ENCODE peak calls at places on chromosome 17, in nine cellular contexts. One of them, this sample, is unnamed.

GRCh38 chr17:45050680-45051059 is 762 bp downstream of the DCAKD start:
- DNase-seq in stimulated activated naive CD8-positive, alpha-beta T cell treated with anti-CD3 and anti-CD28 coated beads, Interleukin-15, Interleukin-2, amounts not matched to agents 100 U/mL and 50 U/mL, for 24 hours: peak
- DNase-seq in T-helper 1 cell: peak
- DNase-seq in mesothelial cell of epicardium: no peak
- DNase-seq in DMS79 treated with DMSO at 0.1 percent for 48 hours: peak
- DNase-seq in AG10803: no peak
- DNase-seq in CD8-positive, alpha-beta memory T cell: no peak
- DNase-seq in Right ventricle myocardium inferior: no peak
- DNase-seq in EL: peak
- DNase-seq in this sample: no peak

GRCh38 chr17:64240261-64240740 is 22.8 kb downstream of the TEX2 start:
- DNase-seq in Right ventricle myocardium inferior: peak
- DNase-seq in stimulated activated naive CD8-positive, alpha-beta T cell treated with anti-CD3 and anti-CD28 coated beads, Interleukin-15, Interleukin-2, amounts not matched to agents 100 U/mL and 50 U/mL, for 24 hours: no peak
- DNase-seq in DMS79 treated with DMSO at 0.1 percent for 48 hours: no peak
- DNase-seq in CD8-positive, alpha-beta memory T cell: no peak
- DNase-seq in AG10803: no peak
- DNase-seq in T-helper 1 cell: no peak
- DNase-seq in mesothelial cell of epicardium: no peak
- DNase-seq in EL: no peak
- DNase-seq in this sample: peak

GRCh38 chr17:50129303-50129945 is 536 bp downstream of the SAMD14 start:
- DNase-seq in stimulated activated naive CD8-positive, alpha-beta T cell treated with anti-CD3 and anti-CD28 coated beads, Interleukin-15, Interleukin-2, amounts not matched to agents 100 U/mL and 50 U/mL, for 24 hours: peak
- DNase-seq in Right ventricle myocardium inferior: peak
- DNase-seq in AG10803: peak
- DNase-seq in T-helper 1 cell: peak
- DNase-seq in DMS79 treated with DMSO at 0.1 percent for 48 hours: no peak
- DNase-seq in CD8-positive, alpha-beta memory T cell: peak
- DNase-seq in mesothelial cell of epicardium: no peak
- DNase-seq in EL: peak
- DNase-seq in this sample: no peak

GRCh38 chr17:40552806-40553693 is 12.2 kb downstream of the CCR7 start:
- DNase-seq in T-helper 1 cell: no peak
- DNase-seq in mesothelial cell of epicardium: no peak
- DNase-seq in CD8-positive, alpha-beta memory T cell: peak
- DNase-seq in stimulated activated naive CD8-positive, alpha-beta T cell treated with anti-CD3 and anti-CD28 coated beads, Interleukin-15, Interleukin-2, amounts not matched to agents 100 U/mL and 50 U/mL, for 24 hours: peak
- DNase-seq in EL: no peak
- DNase-seq in DMS79 treated with DMSO at 0.1 percent for 48 hours: no peak
- DNase-seq in AG10803: no peak
- DNase-seq in Right ventricle myocardium inferior: no peak
- DNase-seq in this sample: no peak

GRCh38 chr17:59105852-59106462 is 723 bp downstream of the TRIM37 start:
- DNase-seq in T-helper 1 cell: peak
- DNase-seq in Right ventricle myocardium inferior: peak
- DNase-seq in EL: peak
- DNase-seq in stimulated activated naive CD8-positive, alpha-beta T cell treated with anti-CD3 and anti-CD28 coated beads, Interleukin-15, Interleukin-2, amounts not matched to agents 100 U/mL and 50 U/mL, for 24 hours: peak
- DNase-seq in mesothelial cell of epicardium: peak
- DNase-seq in AG10803: peak
- DNase-seq in CD8-positive, alpha-beta memory T cell: peak
- DNase-seq in DMS79 treated with DMSO at 0.1 percent for 48 hours: peak
- DNase-seq in this sample: peak

GRCh38 chr17:9575381-9576072 is at the start of gene STX8:
- DNase-seq in AG10803: peak
- DNase-seq in T-helper 1 cell: peak
- DNase-seq in DMS79 treated with DMSO at 0.1 percent for 48 hours: peak
- DNase-seq in Right ventricle myocardium inferior: peak
- DNase-seq in CD8-positive, alpha-beta memory T cell: peak
- DNase-seq in mesothelial cell of epicardium: peak
- DNase-seq in stimulated activated naive CD8-positive, alpha-beta T cell treated with anti-CD3 and anti-CD28 coated beads, Interleukin-15, Interleukin-2, amounts not matched to agents 100 U/mL and 50 U/mL, for 24 hours: peak
- DNase-seq in EL: peak
- DNase-seq in this sample: peak

GRCh38 chr17:80822021-80822699 is 169.5 kb upstream of the CHMP6 start:
- DNase-seq in T-helper 1 cell: no peak
- DNase-seq in CD8-positive, alpha-beta memory T cell: no peak
- DNase-seq in Right ventricle myocardium inferior: no peak
- DNase-seq in AG10803: no peak
- DNase-seq in stimulated activated naive CD8-positive, alpha-beta T cell treated with anti-CD3 and anti-CD28 coated beads, Interleukin-15, Interleukin-2, amounts not matched to agents 100 U/mL and 50 U/mL, for 24 hours: no peak
- DNase-seq in EL: no peak
- DNase-seq in mesothelial cell of epicardium: no peak
- DNase-seq in DMS79 treated with DMSO at 0.1 percent for 48 hours: no peak
- DNase-seq in this sample: peak

GRCh38 chr17:1905190-1905919 is 75.5 kb downstream of the RPA1 start:
- DNase-seq in CD8-positive, alpha-beta memory T cell: no peak
- DNase-seq in T-helper 1 cell: no peak
- DNase-seq in AG10803: no peak
- DNase-seq in stimulated activated naive CD8-positive, alpha-beta T cell treated with anti-CD3 and anti-CD28 coated beads, Interleukin-15, Interleukin-2, amounts not matched to agents 100 U/mL and 50 U/mL, for 24 hours: no peak
- DNase-seq in EL: no peak
- DNase-seq in DMS79 treated with DMSO at 0.1 percent for 48 hours: peak
- DNase-seq in mesothelial cell of epicardium: no peak
- DNase-seq in Right ventricle myocardium inferior: no peak
- DNase-seq in this sample: no peak

GRCh38 chr17:6365187-6365943 is 69.6 kb downstream of the AIPL1 start:
- DNase-seq in AG10803: peak
- DNase-seq in mesothelial cell of epicardium: no peak
- DNase-seq in EL: peak
- DNase-seq in Right ventricle myocardium inferior: no peak
- DNase-seq in CD8-positive, alpha-beta memory T cell: no peak
- DNase-seq in T-helper 1 cell: no peak
- DNase-seq in stimulated activated naive CD8-positive, alpha-beta T cell treated with anti-CD3 and anti-CD28 coated beads, Interleukin-15, Interleukin-2, amounts not matched to agents 100 U/mL and 50 U/mL, for 24 hours: no peak
- DNase-seq in DMS79 treated with DMSO at 0.1 percent for 48 hours: no peak
- DNase-seq in this sample: no peak

GRCh38 chr17:75754378-75755204 is 10.4 kb downstream of the GALK1 start:
- DNase-seq in AG10803: no peak
- DNase-seq in CD8-positive, alpha-beta memory T cell: no peak
- DNase-seq in DMS79 treated with DMSO at 0.1 percent for 48 hours: no peak
- DNase-seq in mesothelial cell of epicardium: no peak
- DNase-seq in EL: no peak
- DNase-seq in T-helper 1 cell: no peak
- DNase-seq in stimulated activated naive CD8-positive, alpha-beta T cell treated with anti-CD3 and anti-CD28 coated beads, Interleukin-15, Interleukin-2, amounts not matched to agents 100 U/mL and 50 U/mL, for 24 hours: no peak
- DNase-seq in Right ventricle myocardium inferior: peak
- DNase-seq in this sample: no peak

GRCh38 chr17:67244621-67245072 is 349 bp downstream of the HELZ start:
- DNase-seq in T-helper 1 cell: peak
- DNase-seq in AG10803: no peak
- DNase-seq in CD8-positive, alpha-beta memory T cell: no peak
- DNase-seq in EL: peak
- DNase-seq in DMS79 treated with DMSO at 0.1 percent for 48 hours: no peak
- DNase-seq in Right ventricle myocardium inferior: no peak
- DNase-seq in stimulated activated naive CD8-positive, alpha-beta T cell treated with anti-CD3 and anti-CD28 coated beads, Interleukin-15, Interleukin-2, amounts not matched to agents 100 U/mL and 50 U/mL, for 24 hours: peak
- DNase-seq in mesothelial cell of epicardium: no peak
- DNase-seq in this sample: peak

GRCh38 chr17:6755731-6756184 is at the start of gene XAF1:
- DNase-seq in stimulated activated naive CD8-positive, alpha-beta T cell treated with anti-CD3 and anti-CD28 coated beads, Interleukin-15, Interleukin-2, amounts not matched to agents 100 U/mL and 50 U/mL, for 24 hours: peak
- DNase-seq in AG10803: peak
- DNase-seq in DMS79 treated with DMSO at 0.1 percent for 48 hours: no peak
- DNase-seq in mesothelial cell of epicardium: no peak
- DNase-seq in Right ventricle myocardium inferior: peak
- DNase-seq in CD8-positive, alpha-beta memory T cell: peak
- DNase-seq in T-helper 1 cell: peak
- DNase-seq in EL: peak
- DNase-seq in this sample: peak

GRCh38 chr17:72381597-72382397 is 261.0 kb downstream of the SOX9 start:
- DNase-seq in stimulated activated naive CD8-positive, alpha-beta T cell treated with anti-CD3 and anti-CD28 coated beads, Interleukin-15, Interleukin-2, amounts not matched to agents 100 U/mL and 50 U/mL, for 24 hours: no peak
- DNase-seq in mesothelial cell of epicardium: no peak
- DNase-seq in T-helper 1 cell: no peak
- DNase-seq in CD8-positive, alpha-beta memory T cell: no peak
- DNase-seq in AG10803: no peak
- DNase-seq in DMS79 treated with DMSO at 0.1 percent for 48 hours: peak
- DNase-seq in EL: no peak
- DNase-seq in Right ventricle myocardium inferior: no peak
- DNase-seq in this sample: no peak

GRCh38 chr17:50445730-50446305 is 19.8 kb downstream of the ACSF2 start:
- DNase-seq in CD8-positive, alpha-beta memory T cell: no peak
- DNase-seq in AG10803: no peak
- DNase-seq in T-helper 1 cell: no peak
- DNase-seq in EL: no peak
- DNase-seq in stimulated activated naive CD8-positive, alpha-beta T cell treated with anti-CD3 and anti-CD28 coated beads, Interleukin-15, Interleukin-2, amounts not matched to agents 100 U/mL and 50 U/mL, for 24 hours: no peak
- DNase-seq in mesothelial cell of epicardium: no peak
- DNase-seq in DMS79 treated with DMSO at 0.1 percent for 48 hours: no peak
- DNase-seq in Right ventricle myocardium inferior: no peak
- DNase-seq in this sample: no peak

GRCh38 chr17:969767-970387 is 9.7 kb downstream of the NXN start:
- DNase-seq in DMS79 treated with DMSO at 0.1 percent for 48 hours: peak
- DNase-seq in T-helper 1 cell: no peak
- DNase-seq in AG10803: no peak
- DNase-seq in mesothelial cell of epicardium: no peak
- DNase-seq in CD8-positive, alpha-beta memory T cell: no peak
- DNase-seq in stimulated activated naive CD8-positive, alpha-beta T cell treated with anti-CD3 and anti-CD28 coated beads, Interleukin-15, Interleukin-2, amounts not matched to agents 100 U/mL and 50 U/mL, for 24 hours: no peak
- DNase-seq in EL: peak
- DNase-seq in Right ventricle myocardium inferior: no peak
- DNase-seq in this sample: peak

This sample was measured in kidney.